ENCODE peak calls at places on chromosomes 4 and X, in seven cellular contexts. Y is ovary, R is HepG2, H is suprapubic skin, P is tibial nerve, K is transverse colon, V is stomach. U is an unnamed sample.
A peak's percentile ranks its signal among the peaks of the same experiment; 100 is the strongest.

GRCh38 chrX:118726887-118727685 is at the start of gene IL13RA1:
- DNase-seq in R (peak; percentile 93), Y (peak; percentile 84), V (peak; percentile 86), H (peak; percentile 75), K (peak; percentile 85), P (peak; percentile 63), U (peak; percentile 90)

GRCh38 chr4:186723207-186724047 is at the start of gene FAT1:
- DNase-seq in H (peak; percentile 69), K (peak; percentile 71), V (peak; percentile 72), P (peak; percentile 40), R (peak; percentile 38), Y (peak; percentile 72), U (peak; percentile 85)

GRCh38 chrX:27765718-27766117 is 42.1 kb upstream of the MAGEB10 start:
- DNase-seq in R (no peak), P (no peak), H (no peak), K (no peak), V (no peak), Y (no peak), U (no peak)

GRCh38 chrX:64894454-64895038 is 81.7 kb downstream of the ZC4H2 start:
- DNase-seq in Y (no peak), P (no peak), V (peak; percentile 48), H (no peak), R (peak; percentile 36), K (peak; percentile 51), U (no peak)

GRCh38 chrX:75155830-75156525 is at the start of gene ABCB7:
- DNase-seq in K (peak; percentile 68), Y (peak; percentile 61), P (peak; percentile 13), H (peak; percentile 67), V (peak; percentile 57), R (peak; percentile 65), U (peak; percentile 69)

GRCh38 chr4:2084316-2084715 is 25.2 kb downstream of the NAT8L start:
- DNase-seq in K (peak; percentile 2), V (peak; percentile 15), P (no peak), H (peak; percentile 41), Y (peak; percentile 4), R (no peak), U (peak; percentile 43)

GRCh38 chr4:109046549-109047171 is 255.8 kb downstream of the COL25A1 start:
- DNase-seq in V (no peak), H (no peak), R (peak; percentile 0), K (no peak), P (no peak), Y (peak; percentile 20), U (no peak)

GRCh38 chr4:53012738-53013137 is 150.6 kb downstream of the RASL11B start:
- DNase-seq in R (no peak), V (no peak), Y (no peak), H (no peak), P (no peak), K (no peak), U (no peak)

GRCh38 chrX:19865567-19866363 is 21.6 kb downstream of the SH3KBP1 start:
- DNase-seq in P (no peak), H (no peak), V (no peak), K (no peak), R (no peak), Y (no peak), U (no peak)

GRCh38 chrX:101219116-101219839 is at the start of gene DRP2:
- DNase-seq in R (no peak), Y (no peak), H (no peak), K (no peak), V (no peak), P (no peak), U (no peak)

GRCh38 chrX:56800801-56801200 is 71.8 kb downstream of the NBDY start:
- DNase-seq in R (no peak), K (peak; percentile 6), H (peak; percentile 17), P (no peak), V (no peak), Y (no peak), U (no peak)

GRCh38 chrX:13120017-13120416 is 75.6 kb upstream of the FAM9C start:
- DNase-seq in R (peak; percentile 21), Y (peak; percentile 65), H (no peak), V (peak; percentile 81), P (no peak), K (peak; percentile 30), U (no peak)

GRCh38 chrX:78754917-78755316 is 7.4 kb downstream of the LPAR4 start:
- DNase-seq in K (no peak), V (no peak), R (no peak), P (no peak), H (no peak), Y (no peak), U (no peak)

GRCh38 chrX:107710617-107711391 is 64.8 kb downstream of the TSC22D3 start:
- DNase-seq in H (peak; percentile 64), P (no peak), R (peak; percentile 43), Y (peak; percentile 71), K (peak; percentile 49), V (no peak), U (peak; percentile 70)

GRCh38 chrX:19659929-19660328 is 144.6 kb upstream of the MAP3K15 start:
- DNase-seq in H (no peak), P (no peak), K (no peak), R (no peak), Y (no peak), V (no peak), U (no peak)

GRCh38 chr4:15325987-15326386 is 101.8 kb upstream of the C1QTNF7 start:
- DNase-seq in R (no peak), K (peak; percentile 15), Y (no peak), V (no peak), P (no peak), H (no peak), U (no peak)

GRCh38 chr4:110589297-110589696 is 33.6 kb downstream of the PITX2 start:
- DNase-seq in V (no peak), P (no peak), K (no peak), H (no peak), R (no peak), Y (no peak), U (no peak)

GRCh38 chrX:19513383-19513782 is 1.9 kb downstream of the MAP3K15 start:
- DNase-seq in V (no peak), P (no peak), R (peak; percentile 53), Y (no peak), H (no peak), K (no peak), U (no peak)

GRCh38 chrX:72306851-72307645 is 1.3 kb upstream of the CITED1 start:
- DNase-seq in V (peak; percentile 63), P (peak; percentile 38), H (no peak), R (peak; percentile 17), Y (peak; percentile 47), K (peak; percentile 65), U (peak; percentile 79)

GRCh38 chr4:31007858-31008257 is 287.7 kb downstream of the PCDH7 start:
- DNase-seq in P (no peak), Y (no peak), H (no peak), R (no peak), K (no peak), V (no peak), U (no peak)

GRCh38 chrX:140764401-140764919 is 54.9 kb downstream of the LINC00632 start:
- DNase-seq in R (no peak), K (no peak), P (no peak), H (peak; percentile 61), Y (peak; percentile 18), V (no peak), U (peak; percentile 59)

GRCh38 chrX:9676738-9677097 is 88.9 kb downstream of the GPR143 start:
- DNase-seq in V (no peak), P (no peak), K (no peak), H (no peak), R (no peak), Y (no peak), U (no peak)

GRCh38 chrX:9678215-9678980 is 87.2 kb downstream of the GPR143 start:
- DNase-seq in Y (no peak), V (no peak), H (no peak), K (no peak), P (no peak), R (no peak), U (no peak)

GRCh38 chrX:9681011-9681410 is 84.6 kb downstream of the GPR143 start:
- DNase-seq in V (no peak), P (no peak), K (no peak), Y (no peak), R (no peak), H (no peak), U (no peak)

GRCh38 chrX:9676311-9676710 is 89.3 kb downstream of the GPR143 start:
- DNase-seq in R (no peak), V (no peak), Y (no peak), H (no peak), K (no peak), P (no peak), U (no peak)

DNA sequence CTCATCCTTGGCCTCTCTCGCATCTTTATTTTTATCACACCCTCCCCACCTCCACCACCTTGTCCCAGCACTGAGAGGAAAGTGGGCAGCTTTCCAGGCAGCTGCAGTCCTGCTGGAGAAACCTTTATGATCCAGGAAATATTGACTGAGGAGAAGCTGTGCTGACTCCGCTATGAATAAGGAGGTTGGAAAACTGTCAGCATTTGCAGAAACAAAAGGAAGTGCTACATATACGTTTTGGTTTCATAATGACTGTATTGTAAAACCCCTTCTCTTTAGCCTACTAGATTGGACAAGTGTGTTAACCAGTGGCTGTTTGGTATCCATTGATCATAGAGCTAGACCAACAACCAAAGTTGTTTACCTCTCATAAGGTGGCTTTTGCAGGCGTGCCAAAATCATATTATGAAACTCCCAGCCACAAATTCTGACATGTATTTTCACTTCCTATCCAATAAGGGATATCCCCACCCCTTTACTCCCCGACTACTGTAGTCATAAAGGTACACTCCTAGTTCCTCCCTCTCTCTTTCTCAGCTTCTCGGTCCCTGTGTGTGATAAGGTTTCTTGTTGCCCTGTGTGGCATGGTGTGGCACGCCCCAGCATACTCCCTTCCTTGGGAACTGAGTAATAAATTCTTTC is 88.4 kb downstream of the GPR143 start:
- DNase-seq in H (no peak), K (peak; percentile 59), V (peak; percentile 37), Y (no peak), R (no peak), P (no peak), U (peak; percentile 78)
- TF ChIP-seq EP300 in H (no peak), K (no peak), V (no peak), Y (no peak), R (no peak), P (no peak), U (no peak)

GRCh38 chr4:145440292-145441007 is 41.2 kb upstream of the SMAD1 start:
- DNase-seq in P (no peak), K (no peak), Y (no peak), V (no peak), H (no peak), R (no peak), U (no peak)
- TF ChIP-seq CTCF in P (no peak), K (no peak), Y (no peak), V (no peak), H (no peak), R (no peak), U (no peak)

GRCh38 chr4:184953971-184954370 is 64.3 kb upstream of the HELT start:
- DNase-seq in K (no peak), V (no peak), Y (no peak), R (no peak), H (no peak), P (no peak), U (no peak)
- TF ChIP-seq EP300 in K (no peak), V (no peak), Y (no peak), R (no peak), H (no peak), P (no peak), U (no peak)

DNA sequence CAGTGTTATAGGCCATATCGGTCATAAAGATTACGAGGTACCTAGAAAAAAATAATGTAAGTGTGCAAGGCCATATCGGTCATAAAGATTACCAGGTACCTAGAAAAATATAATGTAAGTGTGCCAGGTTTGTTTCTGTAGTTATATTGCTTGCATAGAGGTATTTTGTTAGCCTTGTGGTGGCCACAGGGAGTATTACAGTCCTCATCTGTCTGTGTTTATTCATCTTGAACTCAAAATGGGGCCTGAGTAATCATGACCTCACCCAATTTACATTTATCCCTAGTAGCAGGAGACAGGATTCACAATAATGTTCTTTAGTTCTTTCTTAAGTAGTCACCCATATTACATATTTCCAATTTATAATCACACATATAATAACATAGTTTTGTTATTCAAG is 459.7 kb downstream of the MID1IP1 start:
- DNase-seq in K (no peak), P (no peak), Y (no peak), H (no peak), V (no peak), R (no peak), U (no peak)
- TF ChIP-seq CTCF in K (no peak), P (no peak), Y (no peak), H (no peak), V (no peak), R (no peak), U (no peak)